ENCODE peak calls at places on chromosomes 2 and 18, in four cellular contexts. Y is heart left ventricle, I is HCT116, S is psoas muscle. F is an unnamed sample.

GRCh38 chr2:31980674-31981356 is 30.0 kb downstream of the MEMO1 start:
- DNase-seq in Y (no peak), I (no peak), S (no peak), F (no peak)

GRCh38 chr2:23709311-23709710 is 217.6 kb downstream of the ATAD2B start:
- DNase-seq in Y (no peak), I (no peak), S (no peak), F (no peak)

GRCh38 chr2:239908744-239909143 is 116.4 kb downstream of the NDUFA10 start:
- DNase-seq in Y (peak), I (no peak), S (no peak), F (no peak)

GRCh38 chr18:44062345-44062744 is 618.3 kb upstream of the SETBP1 start:
- DNase-seq in Y (no peak), I (no peak), S (no peak), F (no peak)

GRCh38 chr2:118089015-118089800 is 937 bp downstream of the INSIG2 start:
- DNase-seq in Y (no peak), I (no peak), S (no peak), F (peak)

GRCh38 chr2:189350515-189351209 is 90.6 kb upstream of the WDR75 start:
- DNase-seq in Y (peak), I (no peak), S (no peak), F (peak)

GRCh38 chr2:144522741-144523605 is 3.1 kb upstream of the ZEB2 start:
- DNase-seq in Y (peak), I (no peak), S (peak), F (no peak)

GRCh38 chr2:102788880-102789250 is 27.0 kb downstream of the TMEM182 start:
- DNase-seq in Y (peak), I (no peak), S (peak), F (no peak)

GRCh38 chr2:232888839-232889529 is 18.9 kb downstream of the SNORC start:
- DNase-seq in Y (no peak), I (no peak), S (peak), F (no peak)

GRCh38 chr2:239951825-239952224 is 73.3 kb downstream of the NDUFA10 start:
- DNase-seq in Y (no peak), I (no peak), S (no peak), F (no peak)

GRCh38 chr18:68177807-68178702 is 536.9 kb downstream of the TMX3 start:
- DNase-seq in Y (no peak), I (no peak), S (no peak), F (no peak)

GRCh38 chr2:100196786-100197494 is 54.5 kb upstream of the AFF3 start:
- DNase-seq in Y (no peak), I (no peak), S (no peak), F (peak)

GRCh38 chr2:108570416-108570815 is 36.1 kb downstream of the LIMS1 start:
- DNase-seq in Y (no peak), I (no peak), S (no peak), F (no peak)

GRCh38 chr2:224506494-224506893 is 78.7 kb downstream of the CUL3 start:
- DNase-seq in Y (no peak), I (no peak), S (no peak), F (no peak)

GRCh38 chr18:67771271-67771670 is 254.8 kb upstream of the DSEL start:
- DNase-seq in Y (no peak), I (no peak), S (no peak), F (no peak)

GRCh38 chr2:172556284-172557033 is 569 bp downstream of the PDK1 start:
- DNase-seq in Y (peak), I (peak), S (peak), F (peak)

GRCh38 chr2:17083902-17084301 is 418.3 kb upstream of the CYRIA start:
- DNase-seq in Y (no peak), I (no peak), S (no peak), F (no peak)

GRCh38 chr18:35582899-35583558 is 1.5 kb downstream of the GALNT1 start:
- DNase-seq in Y (no peak), I (no peak), S (no peak), F (no peak)

GRCh38 chr2:46119453-46119852 is 177.8 kb upstream of the EPAS1 start:
- DNase-seq in Y (no peak), I (no peak), S (no peak), F (no peak)

GRCh38 chr2:86243950-86244733 is 44.9 kb downstream of the MRPL35 start:
- DNase-seq in Y (no peak), I (no peak), S (no peak), F (no peak)

GRCh38 chr2:99970292-99970868 is 172.0 kb downstream of the AFF3 start:
- DNase-seq in Y (no peak), I (no peak), S (no peak), F (no peak)

GRCh38 chr2:237072067-237072931 is 13.4 kb upstream of the COPS8 start:
- DNase-seq in Y (peak), I (peak), S (peak), F (peak)

GRCh38 chr18:58194028-58194427 is 150.0 kb downstream of the NEDD4L start:
- DNase-seq in Y (no peak), I (no peak), S (no peak), F (no peak)
- TF ChIP-seq CTCF in Y (peak), I (peak), S (no peak), F (no peak)

GRCh38 chr2:3420076-3420848 is 40.8 kb downstream of the TRAPPC12 start:
- DNase-seq in Y (no peak), I (no peak), S (no peak), F (no peak)

GRCh38 chr2:3421053-3421452 is 41.6 kb downstream of the TRAPPC12 start:
- DNase-seq in Y (no peak), I (no peak), S (no peak), F (no peak)

GRCh38 chr2:3421541-3421940 is 42.0 kb downstream of the TRAPPC12 start:
- DNase-seq in Y (no peak), I (no peak), S (no peak), F (no peak)

GRCh38 chr2:3422161-3422767 is 42.8 kb downstream of the TRAPPC12 start:
- DNase-seq in Y (no peak), I (no peak), S (no peak), F (no peak)

DNA sequence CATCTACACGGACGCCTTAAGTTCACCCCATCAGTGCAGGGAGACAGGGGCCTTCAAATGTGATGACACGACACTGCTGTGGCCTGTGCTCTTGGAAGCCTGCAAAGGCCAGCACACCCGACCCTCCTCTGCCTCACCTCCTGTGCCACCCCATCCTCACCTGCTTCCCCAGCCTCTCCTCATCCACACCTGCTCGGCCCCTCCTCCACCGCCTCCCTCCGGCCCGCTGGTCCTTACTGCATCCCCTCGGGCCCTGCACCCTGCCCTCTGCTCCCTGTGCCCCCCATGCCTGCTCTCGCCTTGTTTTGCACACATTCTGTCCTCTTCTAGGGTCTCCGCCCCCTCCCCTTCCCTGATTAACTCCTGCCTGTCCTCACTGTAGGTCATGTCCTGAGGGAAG is 39.3 kb downstream of the TRAPPC12 start:
- DNase-seq in Y (no peak), I (no peak), S (no peak), F (no peak)
- H3K27ac ChIP-seq in Y (no peak), I (no peak), S (no peak), F (no peak)

GRCh38 chr2:9814129-9814868 is 29.0 kb upstream of the TAF1B start:
- DNase-seq in Y (no peak), I (no peak), S (no peak), F (no peak)
- H3K4me3 ChIP-seq in Y (peak), I (peak), S (peak), F (no peak)

DNA sequence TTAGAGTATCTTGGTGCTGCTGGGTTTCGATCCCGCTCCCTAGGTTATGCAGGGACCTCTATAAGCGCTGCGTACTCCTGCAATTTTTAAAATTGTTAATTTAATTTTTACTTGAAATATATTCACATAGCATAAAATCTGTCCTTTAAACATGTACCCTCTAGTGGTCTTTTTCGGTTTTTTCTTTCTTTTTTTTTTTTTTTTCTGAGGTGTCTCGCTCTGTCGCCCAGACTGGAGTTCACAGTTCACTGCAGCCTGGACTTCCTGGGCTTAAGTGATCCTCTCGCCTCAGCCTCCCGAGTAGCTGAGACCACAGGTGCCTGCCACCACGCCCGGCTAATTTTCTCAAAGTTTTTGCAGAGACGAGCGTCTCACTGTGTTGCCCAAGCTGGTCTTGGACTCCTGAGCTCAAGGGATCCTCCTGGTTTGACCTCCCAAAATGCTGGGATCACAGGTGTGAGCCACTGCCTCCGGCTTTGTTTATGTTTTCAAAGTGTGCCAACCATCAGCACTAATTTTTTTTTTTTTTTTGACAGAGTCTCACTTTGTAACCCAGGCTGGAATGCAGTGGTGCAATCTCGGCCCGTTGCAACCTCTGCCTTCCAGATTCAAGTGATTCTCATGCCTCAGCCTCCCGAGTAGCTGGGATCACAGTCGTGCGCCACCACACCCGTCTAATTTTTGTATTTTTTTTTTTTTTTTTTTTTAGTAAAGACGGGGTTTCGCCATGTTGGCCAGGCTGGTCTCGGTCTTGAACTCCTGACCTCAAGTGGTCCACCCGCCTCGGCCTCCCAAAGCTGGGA is 585 bp upstream of the MOB1A start:
- DNase-seq in Y (no peak), I (no peak), S (no peak), F (no peak)
- TF ChIP-seq CTCF in Y (peak), I (no peak), S (peak), F (peak)

DNA sequence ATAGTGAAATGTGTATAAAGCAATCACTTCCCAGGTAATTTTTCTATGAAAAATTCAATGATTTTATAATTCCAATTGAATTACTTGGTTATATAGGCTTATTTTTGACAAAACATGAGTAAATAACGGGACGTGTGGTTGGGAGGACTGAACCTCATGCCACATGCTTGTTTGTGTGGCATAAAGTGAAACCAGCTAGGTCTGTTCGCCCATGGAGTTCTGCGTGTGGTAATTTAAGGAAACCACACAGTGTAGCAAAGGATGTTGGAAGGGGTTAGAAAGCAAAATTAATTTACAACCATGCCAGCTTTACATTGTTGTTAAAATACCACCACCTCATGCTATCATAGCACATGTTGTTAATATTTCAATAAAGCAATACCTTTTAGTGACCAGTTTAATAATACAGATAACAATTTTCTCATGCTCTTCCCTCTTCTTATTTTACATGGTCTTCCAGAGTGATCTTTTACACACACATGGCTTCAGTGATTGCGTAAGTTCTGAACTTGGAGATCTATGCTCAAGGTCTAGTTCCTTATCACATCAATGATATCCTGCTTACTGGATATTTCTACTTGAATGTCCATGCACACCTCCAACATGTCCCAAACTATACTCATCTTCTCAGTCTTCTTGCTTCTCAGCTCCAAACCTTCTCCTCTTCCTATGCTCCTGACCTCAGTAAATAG is 156.4 kb upstream of the ITGA4 start:
- DNase-seq in Y (no peak), I (no peak), S (no peak), F (no peak)
- H3K27ac ChIP-seq in Y (no peak), I (no peak), S (no peak), F (no peak)

GRCh38 chr2:1310866-1311265 is 102.4 kb upstream of the TPO start:
- DNase-seq in Y (no peak), I (no peak), S (no peak), F (no peak)
- H3K4me3 ChIP-seq in Y (no peak), I (no peak), S (no peak), F (no peak)

GRCh38 chr2:187577310-187577709 is 23.1 kb upstream of the TFPI start:
- DNase-seq in Y (no peak), I (peak), S (no peak), F (no peak)
- TF ChIP-seq CTCF in Y (no peak), I (peak), S (no peak), F (no peak)

GRCh38 chr2:42099431-42100173 is 51.8 kb downstream of the PKDCC start:
- DNase-seq in Y (no peak), I (no peak), S (no peak), F (no peak)
- H3K27ac ChIP-seq in Y (peak), I (no peak), S (no peak), F (peak)

DNA sequence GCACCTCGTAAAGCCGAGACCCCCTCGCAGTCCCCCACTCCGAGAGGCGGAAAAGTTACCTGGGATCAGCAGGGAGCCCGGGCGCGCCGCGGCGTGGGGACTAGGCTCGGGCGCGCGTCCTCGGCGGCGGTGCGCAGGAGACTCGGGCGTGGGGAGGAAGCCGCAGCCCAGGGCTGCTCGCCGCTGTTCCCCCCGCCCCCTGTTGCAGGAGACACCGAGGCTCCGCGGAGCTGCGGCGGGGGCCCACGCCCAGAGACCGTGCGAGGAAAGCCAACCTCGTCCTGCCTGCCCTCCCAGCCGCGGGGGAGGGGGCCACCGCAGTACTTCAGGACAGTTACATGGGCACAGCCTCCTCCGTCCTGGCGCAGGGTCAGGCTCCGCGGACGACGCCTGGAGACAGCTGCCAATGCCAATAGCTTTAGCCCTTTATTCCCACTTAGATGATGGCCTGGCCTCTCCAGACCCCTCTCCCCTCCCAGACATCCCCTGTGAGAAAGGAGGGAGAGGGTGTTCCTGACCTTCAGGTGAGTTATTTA is at the start of gene EPB41L3:
- DNase-seq in Y (peak), I (no peak), S (peak), F (peak)
- H3K4me3 ChIP-seq in Y (peak), I (no peak), S (peak), F (peak)